ENCODE peak calls at places on chromosomes 16 and 17, in four cellular contexts. L, Z, T and W are unnamed samples.

GRCh38 chr17:7477392-7478275 is 1.8 kb downstream of the ZBTB4 start:
- DNase-seq in Z (no peak), L (peak), T (peak), W (peak)

GRCh38 chr17:9905078-9905415 is at the start of gene RCVRN:
- DNase-seq in L (no peak), Z (no peak), T (no peak), W (no peak)

GRCh38 chr16:1010815-1011214 is 29.2 kb downstream of the SOX8 start:
- DNase-seq in T (no peak), L (no peak), Z (no peak), W (no peak)

GRCh38 chr16:85313541-85314208 is 201.4 kb upstream of the CIBAR2 start:
- DNase-seq in L (no peak), T (peak), Z (no peak), W (peak)

GRCh38 chr17:50423553-50424159 is 2.4 kb upstream of the ACSF2 start:
- DNase-seq in T (peak), Z (peak), L (peak), W (peak)

GRCh38 chr16:81551141-81551808 is 106.7 kb downstream of the CMIP start:
- DNase-seq in Z (no peak), L (peak), T (peak), W (peak)

GRCh38 chr17:60744355-60744958 is 66.8 kb downstream of the BCAS3 start:
- DNase-seq in L (no peak), T (no peak), Z (no peak), W (peak)

GRCh38 chr16:8464979-8465378 is 125.3 kb downstream of the TMEM114 start:
- DNase-seq in T (no peak), Z (no peak), L (no peak), W (no peak)

GRCh38 chr17:59506907-59507726 is 58.3 kb upstream of the DHX40 start:
- DNase-seq in L (no peak), Z (no peak), T (peak), W (peak)

GRCh38 chr17:10127819-10128375 is 70.5 kb downstream of the GAS7 start:
- DNase-seq in T (peak), Z (peak), L (no peak), W (peak)

GRCh38 chr16:56732366-56732765 is 2.4 kb downstream of the NUP93 start:
- DNase-seq in L (no peak), Z (no peak), T (no peak), W (no peak)

GRCh38 chr16:86462334-86463084 is 47.8 kb upstream of the FOXF1 start:
- DNase-seq in Z (peak), T (no peak), L (no peak), W (no peak)

GRCh38 chr16:58047557-58048348 is 22.2 kb downstream of the MMP15 start:
- DNase-seq in Z (no peak), L (no peak), T (no peak), W (no peak)

GRCh38 chr17:9517396-9517795 is 58.2 kb downstream of the STX8 start:
- DNase-seq in Z (no peak), L (no peak), T (no peak), W (no peak)

GRCh38 chr17:72972263-72972951 is 120.1 kb downstream of the SLC39A11 start:
- DNase-seq in Z (no peak), L (no peak), T (no peak), W (no peak)